ENCODE peak calls at places on chromosomes 12 and 14, in four cellular contexts. L is K562, D is HepG2, I is GM12878. B is an unnamed sample.

GRCh38 chr12:38949363-38949762 is 44.0 kb upstream of the CPNE8 start:
- DNase-seq in L (no peak), D (peak; percentile 1), I (no peak), B (no peak)

GRCh38 chr12:22307811-22308210 is 26.7 kb downstream of the ST8SIA1 start:
- DNase-seq in L (no peak), D (no peak), I (no peak), B (no peak)

GRCh38 chr14:68886109-68886434 is 93.0 kb downstream of the ACTN1 start:
- DNase-seq in L (no peak), D (no peak), I (no peak), B (no peak)

GRCh38 chr14:53536446-53536845 is 383.3 kb upstream of the DDHD1 start:
- DNase-seq in L (no peak), D (no peak), I (no peak), B (no peak)

GRCh38 chr12:1197264-1198018 is 206.4 kb downstream of the ERC1 start:
- DNase-seq in L (no peak), D (no peak), I (no peak), B (no peak)

GRCh38 chr14:32509632-32510187 is 180.6 kb downstream of the AKAP6 start:
- DNase-seq in L (no peak), D (peak; percentile 50), I (no peak), B (peak; percentile 9)

GRCh38 chr14:37834275-37834674 is 238.8 kb downstream of the TTC6 start:
- DNase-seq in L (no peak), D (no peak), I (no peak), B (no peak)

GRCh38 chr12:16618256-16618655 is 12.3 kb upstream of the LMO3 start:
- DNase-seq in L (no peak), D (no peak), I (no peak), B (no peak)

GRCh38 chr12:30067156-30067555 is 283.4 kb upstream of the TMTC1 start:
- DNase-seq in L (no peak), D (no peak), I (no peak), B (no peak)

GRCh38 chr14:50670196-50670875 is 2.2 kb upstream of the SAV1 start:
- DNase-seq in L (no peak), D (no peak), I (no peak), B (no peak)

GRCh38 chr14:63200767-63201166 is 3.5 kb upstream of the RHOJ start:
- DNase-seq in L (no peak), D (no peak), I (no peak), B (no peak)

GRCh38 chr12:48160807-48161206 is 3.5 kb upstream of the ASB8 start:
- DNase-seq in L (peak; percentile 37), D (no peak), I (no peak), B (no peak)

GRCh38 chr12:5503774-5504173 is 71.9 kb downstream of the NTF3 start:
- DNase-seq in L (no peak), D (no peak), I (no peak), B (no peak)

GRCh38 chr12:122872815-122873361 is 23.0 kb downstream of the VPS37B start:
- DNase-seq in L (no peak), D (no peak), I (no peak), B (no peak)

GRCh38 chr12:122873540-122873939 is 22.4 kb downstream of the VPS37B start:
- DNase-seq in L (no peak), D (no peak), I (no peak), B (no peak)

GRCh38 chr12:122870867-122871664 is 24.9 kb downstream of the VPS37B start:
- DNase-seq in L (no peak), D (no peak), I (no peak), B (no peak)

GRCh38 chr12:122870163-122870842 is 25.6 kb downstream of the VPS37B start:
- DNase-seq in L (no peak), D (no peak), I (no peak), B (no peak)

GRCh38 chr12:122871851-122872785 is 23.8 kb downstream of the VPS37B start:
- DNase-seq in L (no peak), D (no peak), I (peak; percentile 52), B (no peak)
- TF ChIP-seq SP1 in L (no peak), D (no peak), I (no peak), B (no peak)

DNA sequence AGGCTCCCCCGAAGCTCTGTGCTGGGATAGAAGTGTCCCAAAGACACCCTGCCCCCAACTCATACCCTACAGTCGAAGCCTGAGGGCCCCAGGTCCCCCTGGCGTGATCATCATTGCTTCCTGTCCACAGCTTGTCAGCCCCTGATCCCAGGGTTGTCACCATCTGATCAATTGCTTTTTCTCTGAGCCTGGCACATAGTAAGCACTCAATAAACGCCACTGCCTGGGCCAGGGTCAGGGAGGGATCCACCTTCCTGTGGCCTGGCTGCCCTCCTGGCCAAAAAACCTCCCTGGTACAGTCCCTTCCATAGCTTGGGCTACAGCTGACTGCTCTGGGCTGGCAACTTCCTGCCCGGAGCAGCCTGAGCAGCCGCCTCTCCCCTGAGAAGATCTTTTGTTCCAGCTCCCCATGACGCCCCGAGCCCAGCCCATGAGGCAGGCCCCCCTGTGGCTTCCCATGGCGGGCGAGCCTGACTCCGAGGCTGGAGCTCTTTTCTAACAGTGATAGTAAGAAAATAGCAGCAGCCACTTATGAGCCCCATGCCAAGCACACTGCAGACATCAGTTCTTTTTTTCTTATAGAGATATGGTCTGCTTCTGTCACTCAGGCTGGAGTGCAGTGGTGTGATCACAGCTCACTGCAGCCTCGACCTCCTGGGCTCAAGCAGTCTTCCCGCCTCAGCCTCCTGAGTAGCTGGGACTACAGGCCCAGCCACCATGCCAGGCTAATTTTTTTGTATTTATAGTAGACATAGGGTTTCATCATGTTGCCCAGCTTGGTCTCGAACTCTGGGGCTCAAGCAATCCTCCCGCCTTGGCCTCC is 6.5 kb downstream of the SH2B3 start:
- DNase-seq in L (peak; percentile 42), D (no peak), I (no peak), B (no peak)
- TF ChIP-seq FOXK2 in L (no peak), D (no peak), I (no peak), B (no peak)

DNA sequence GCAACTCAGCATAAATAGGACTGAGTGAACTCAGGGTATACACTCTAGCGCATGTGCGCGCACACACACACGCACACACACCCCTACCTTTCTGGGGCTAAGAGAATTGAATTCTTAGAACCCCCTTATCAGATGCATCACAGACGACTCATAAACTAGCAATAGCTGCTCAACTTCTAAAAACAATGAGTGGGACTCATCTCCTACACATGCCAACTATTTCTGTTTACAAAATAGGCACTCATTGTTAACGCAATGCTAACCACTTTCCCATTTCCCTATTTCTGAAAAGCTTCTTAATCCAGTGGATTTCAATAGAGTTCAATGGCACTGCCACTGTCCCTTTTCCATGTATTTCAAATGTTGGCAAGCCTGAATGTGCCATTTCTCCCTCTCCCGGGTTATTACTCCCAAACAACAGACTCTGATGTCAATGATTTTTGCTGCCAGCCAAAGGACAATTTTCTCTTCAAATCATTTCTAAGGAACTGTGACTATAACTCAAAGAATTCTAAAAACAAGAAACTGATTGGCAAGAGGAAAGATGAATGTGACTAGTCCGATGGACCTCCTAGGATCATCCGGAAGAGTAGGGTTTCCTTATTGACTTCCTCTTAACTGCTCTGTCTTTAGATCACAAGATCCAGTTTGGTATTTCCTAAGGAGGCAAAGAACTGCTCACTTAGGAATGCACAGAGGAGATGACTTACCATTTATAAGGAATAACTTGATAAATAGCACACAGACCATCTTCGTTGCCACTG is 48.8 kb downstream of the SLC38A1 start:
- DNase-seq in L (peak; percentile 88), D (peak; percentile 30), I (no peak), B (no peak)
- TF ChIP-seq SP1 in L (peak; percentile 14), D (no peak), I (no peak), B (no peak)

GRCh38 chr12:95118788-95119179 is 45.4 kb upstream of the NR2C1 start:
- DNase-seq in L (no peak), D (no peak), I (no peak), B (no peak)

GRCh38 chr12:95129115-95129514 is 55.7 kb upstream of the NR2C1 start:
- DNase-seq in L (no peak), D (no peak), I (no peak), B (no peak)

GRCh38 chr12:95126076-95126475 is 52.7 kb upstream of the NR2C1 start:
- DNase-seq in L (no peak), D (no peak), I (no peak), B (no peak)

GRCh38 chr12:95118138-95118787 is 44.8 kb upstream of the NR2C1 start:
- DNase-seq in L (no peak), D (peak; percentile 62), I (no peak), B (no peak)

DNA sequence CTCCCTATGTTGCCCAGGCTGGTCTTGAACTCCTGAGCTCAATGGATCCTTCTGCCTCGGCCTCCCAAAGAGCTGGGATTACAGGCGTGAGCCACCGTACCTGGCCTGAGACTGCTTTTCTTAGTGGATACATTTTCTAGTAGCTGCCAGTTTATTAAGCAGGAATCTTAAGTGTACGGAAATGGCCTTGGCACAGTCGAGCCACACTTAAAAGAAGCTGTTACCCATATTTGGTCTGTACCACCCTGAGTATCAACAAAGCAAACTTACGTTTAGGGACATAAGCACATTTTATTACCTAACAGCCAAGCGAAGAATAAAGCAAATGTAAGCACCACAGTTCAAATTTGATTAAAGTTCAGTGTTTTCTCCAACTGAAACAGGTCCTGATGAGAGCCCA is 50.7 kb upstream of the NR2C1 start:
- DNase-seq in L (no peak), D (no peak), I (no peak), B (no peak)
- TF ChIP-seq FOXK2 in L (no peak), D (no peak), I (no peak), B (no peak)

DNA sequence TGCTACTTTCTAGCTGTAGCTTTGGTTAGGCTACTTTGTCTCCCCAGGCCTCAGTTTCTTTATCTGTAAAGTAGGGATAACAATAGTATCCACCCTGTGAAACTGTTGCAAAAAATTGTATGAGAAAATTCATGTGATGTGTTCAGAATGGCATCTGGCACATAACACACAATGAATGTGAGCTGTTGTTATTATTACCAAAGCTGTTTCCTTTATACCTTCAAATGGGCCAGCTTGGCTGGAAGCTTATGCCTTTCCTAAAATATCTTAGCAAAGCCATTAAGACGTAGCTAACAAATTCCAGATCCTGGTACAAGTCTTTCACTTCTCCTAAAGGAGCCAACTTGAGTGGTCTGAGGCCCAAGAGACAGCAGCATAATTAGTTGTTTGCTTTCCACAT is 25.2 kb upstream of the MANSC4 start:
- DNase-seq in L (no peak), D (no peak), I (no peak), B (no peak)
- TF ChIP-seq SP1 in L (no peak), D (no peak), I (no peak), B (no peak)

GRCh38 chr14:67440513-67440912 is 28.5 kb upstream of the PLEK2 start:
- DNase-seq in L (no peak), D (no peak), I (no peak), B (no peak)
- TF ChIP-seq FOXK2 in L (no peak), D (no peak), I (no peak), B (no peak)

GRCh38 chr12:89694542-89694941 is 14.1 kb downstream of the ATP2B1 start:
- DNase-seq in L (peak; percentile 54), D (no peak), I (no peak), B (no peak)

GRCh38 chr12:89695100-89695499 is 13.5 kb downstream of the ATP2B1 start:
- DNase-seq in L (no peak), D (no peak), I (no peak), B (no peak)

GRCh38 chr12:89697256-89697655 is 11.4 kb downstream of the ATP2B1 start:
- DNase-seq in L (no peak), D (no peak), I (no peak), B (no peak)

GRCh38 chr12:89693639-89694202 is 14.9 kb downstream of the ATP2B1 start:
- DNase-seq in L (no peak), D (no peak), I (no peak), B (no peak)

GRCh38 chr12:89695830-89696229 is 12.8 kb downstream of the ATP2B1 start:
- DNase-seq in L (no peak), D (no peak), I (no peak), B (no peak)
- TF ChIP-seq SP1 in L (no peak), D (no peak), I (no peak), B (no peak)